ENCODE peak calls at places on chromosomes 1 and 21, in six cellular contexts. E, P, K, G, C and V are unnamed samples.

GRCh38 chr1:173249349-173249748 is 42.2 kb upstream of the TNFSF4 start:
- DNase-seq in G (no peak), E (no peak), C (no peak), K (no peak), P (no peak), V (no peak)

GRCh38 chr1:20379075-20379474 is 88.4 kb downstream of the VWA5B1 start:
- DNase-seq in E (no peak), C (no peak), K (no peak), P (no peak), G (no peak), V (no peak)

GRCh38 chr1:110087812-110088738 is 17.6 kb upstream of the ALX3 start:
- DNase-seq in K (no peak), E (peak; percentile 78), G (peak; percentile 84), P (peak; percentile 47), C (peak; percentile 54), V (peak; percentile 86)

GRCh38 chr1:219945795-219946194 is 17.4 kb upstream of the SLC30A10 start:
- DNase-seq in G (no peak), P (peak; percentile 47), E (no peak), K (no peak), C (no peak), V (no peak)

GRCh38 chr1:61326713-61327112 is 244.4 kb downstream of the NFIA start:
- DNase-seq in G (no peak), C (no peak), K (no peak), P (no peak), E (no peak), V (no peak)

GRCh38 chr21:34745557-34746255 is 76.9 kb downstream of the CLIC6 start:
- DNase-seq in C (peak; percentile 90), K (peak; percentile 26), P (peak; percentile 79), E (peak; percentile 70), G (peak; percentile 76), V (peak; percentile 87)

GRCh38 chr1:87140831-87141540 is 187.7 kb upstream of the LMO4 start:
- DNase-seq in P (no peak), C (no peak), G (no peak), K (no peak), E (no peak), V (no peak)

GRCh38 chr1:8603220-8603616 is 214.2 kb downstream of the RERE start:
- DNase-seq in E (no peak), K (no peak), G (no peak), C (no peak), P (no peak), V (no peak)

GRCh38 chr1:32877211-32878110 is 6.7 kb upstream of the FNDC5 start:
- DNase-seq in K (no peak), C (no peak), G (peak; percentile 53), P (no peak), E (no peak), V (no peak)

GRCh38 chr21:35268817-35269216 is 219.7 kb upstream of the RUNX1 start:
- DNase-seq in G (no peak), C (no peak), E (no peak), P (no peak), K (no peak), V (no peak)

GRCh38 chr1:153790996-153791855 is 16.0 kb downstream of the SLC27A3 start:
- DNase-seq in K (peak; percentile 95), C (no peak), G (no peak), P (peak; percentile 92), E (no peak), V (no peak)

GRCh38 chr1:35531368-35531767 is 25.8 kb downstream of the KIAA0319L start:
- DNase-seq in P (no peak), E (no peak), G (no peak), K (no peak), C (no peak), V (no peak)

GRCh38 chr1:22258696-22259095 is 115.8 kb upstream of the WNT4 start:
- DNase-seq in C (no peak), E (no peak), K (no peak), P (no peak), G (no peak), V (no peak)

GRCh38 chr1:53765656-53766055 is 26.7 kb upstream of the GLIS1 start:
- DNase-seq in P (no peak), K (no peak), C (no peak), G (no peak), E (no peak), V (no peak)

GRCh38 chr1:168092151-168092550 is 44.6 kb downstream of the GPR161 start:
- DNase-seq in P (no peak), C (no peak), G (no peak), K (no peak), E (peak; percentile 34), V (no peak)

DNA sequence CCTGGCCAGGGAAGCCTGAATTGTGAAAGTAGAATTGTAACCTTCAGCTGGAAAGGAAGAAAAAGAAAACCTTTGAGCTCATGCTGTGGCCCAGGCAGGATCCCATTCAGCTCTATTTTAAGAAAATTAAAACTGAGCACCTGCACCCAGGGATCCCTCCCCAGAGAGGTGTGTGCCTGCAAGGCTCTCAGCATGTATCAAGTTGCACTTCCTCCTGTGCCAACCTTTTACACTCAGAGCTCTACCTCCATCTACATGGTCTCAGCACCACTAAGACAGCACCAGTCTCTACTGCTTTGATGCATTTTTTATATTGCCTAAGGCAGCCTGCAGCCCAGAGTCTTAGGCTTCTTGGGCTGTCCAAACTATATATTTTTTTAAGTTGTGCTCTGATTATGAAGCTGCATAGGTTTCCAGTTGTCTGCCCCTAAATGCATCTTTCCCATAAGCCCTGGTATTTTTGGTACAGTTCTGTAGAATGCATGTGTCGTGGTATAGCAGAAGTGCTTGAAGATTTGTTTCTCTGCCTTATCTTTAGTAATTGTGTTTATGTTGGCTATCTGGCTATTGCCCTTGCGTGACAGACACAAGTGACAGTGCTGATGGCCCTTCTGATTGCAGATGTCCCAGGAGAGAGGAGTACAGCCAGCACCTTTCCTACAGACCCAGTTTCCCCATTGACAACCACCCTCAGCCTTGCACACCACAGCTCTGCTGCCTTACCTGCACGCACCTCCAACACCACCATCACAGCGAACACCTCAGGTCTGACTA is 63.1 kb downstream of the PTPRC start:
- DNase-seq in G (peak; percentile 11), C (no peak), E (no peak), P (no peak), K (no peak), V (no peak)
- TF ChIP-seq GABPA in G (no peak), C (no peak), E (no peak), P (no peak), K (no peak), V (no peak)

GRCh38 chr1:159146996-159147395 is 24.4 kb upstream of the CADM3 start:
- DNase-seq in E (no peak), C (no peak), K (no peak), G (no peak), P (no peak), V (no peak)
- TF ChIP-seq GABPA in E (no peak), C (no peak), K (no peak), G (no peak), P (no peak), V (no peak)

DNA sequence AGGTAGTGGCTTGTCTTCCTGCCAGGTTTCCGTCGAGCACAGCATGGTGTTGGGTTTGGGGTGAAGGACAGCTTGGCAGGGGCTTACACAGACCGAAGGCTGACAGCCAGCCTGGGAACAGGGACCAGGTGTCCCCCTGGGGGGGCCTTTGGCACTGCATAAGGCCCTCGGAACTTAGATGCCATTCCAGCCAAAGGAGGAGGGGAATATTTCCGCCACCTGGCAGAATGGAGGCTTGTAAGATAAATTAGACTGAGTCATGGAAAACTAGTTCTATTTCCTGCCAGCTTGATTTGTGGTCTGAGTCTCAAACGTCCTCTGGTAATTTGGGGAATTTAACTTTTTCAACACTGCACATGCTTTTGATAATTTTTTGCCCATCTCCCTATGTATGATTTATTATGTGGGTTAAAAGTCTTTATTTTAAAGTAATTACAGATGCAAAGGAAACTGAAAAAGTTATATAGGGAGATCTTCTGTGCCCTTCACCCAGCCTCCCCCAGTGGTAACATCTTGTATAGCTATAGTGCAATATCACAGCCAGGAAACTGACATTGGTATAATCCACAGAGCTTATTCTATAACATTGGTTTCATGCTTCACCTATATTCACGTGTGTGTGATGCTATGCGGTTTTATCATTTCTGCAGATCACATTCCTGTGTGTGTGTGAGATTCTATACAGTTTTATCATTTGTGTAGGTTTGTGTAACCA is 11.5 kb upstream of the TMEM51 start:
- DNase-seq in C (no peak), E (no peak), P (no peak), G (no peak), K (no peak), V (no peak)
- TF ChIP-seq GABPA in C (no peak), E (no peak), P (no peak), G (no peak), K (no peak), V (peak; percentile 22)

GRCh38 chr1:52367272-52367671 is 1.3 kb upstream of the CC2D1B start:
- DNase-seq in E (no peak), P (no peak), G (no peak), C (no peak), K (no peak), V (no peak)

GRCh38 chr1:52364235-52364839 is 1.7 kb downstream of the CC2D1B start:
- DNase-seq in P (no peak), C (no peak), E (no peak), K (no peak), G (peak; percentile 21), V (peak; percentile 33)

GRCh38 chr1:52366517-52366827 is 467 bp upstream of the CC2D1B start:
- DNase-seq in G (no peak), E (no peak), C (no peak), K (no peak), P (no peak), V (no peak)

GRCh38 chr1:52365746-52366516 is at the start of gene CC2D1B:
- DNase-seq in C (peak; percentile 95), P (peak; percentile 99), E (peak; percentile 100), K (peak; percentile 94), G (peak; percentile 100), V (peak; percentile 100)

DNA sequence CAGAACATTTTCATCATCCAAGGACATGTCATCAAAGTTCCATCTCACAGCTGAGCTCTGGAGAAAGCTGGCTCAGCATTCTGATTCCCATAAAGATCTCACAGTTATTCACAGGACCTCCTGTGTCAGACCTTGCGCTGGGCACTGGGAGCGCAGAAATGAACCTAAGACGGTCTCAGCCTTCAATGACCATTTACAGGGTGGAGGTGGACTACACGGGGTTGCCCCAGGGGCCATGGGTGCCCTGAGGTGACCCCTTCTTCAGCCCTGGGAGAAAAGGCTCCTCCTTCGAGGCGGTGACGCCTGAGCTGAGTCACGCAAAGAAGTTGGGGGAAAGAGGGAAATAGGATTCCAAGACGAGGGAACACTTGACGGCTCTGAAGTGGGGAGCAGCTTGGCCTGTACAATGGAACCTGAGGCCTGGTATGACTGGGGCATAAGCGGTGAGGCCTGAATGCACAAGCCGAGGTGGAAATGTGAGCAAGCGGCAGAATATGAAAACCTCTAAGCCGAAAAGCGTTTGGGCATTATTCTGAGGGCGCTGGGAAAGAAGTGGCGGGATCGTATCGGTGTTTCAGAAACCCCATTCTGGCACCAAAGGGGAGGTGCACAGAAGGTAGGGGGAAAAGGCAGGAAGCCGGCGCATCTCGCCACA is 787 bp downstream of the CC2D1B start:
- DNase-seq in K (no peak), E (peak; percentile 58), C (no peak), G (peak; percentile 48), P (peak; percentile 29), V (peak; percentile 78)
- TF ChIP-seq GABPA in K (no peak), E (no peak), C (no peak), G (no peak), P (no peak), V (no peak)

GRCh38 chr1:245160976-245161375 is 6.2 kb downstream of the KIF26B start:
- DNase-seq in E (no peak), G (no peak), P (no peak), K (no peak), C (no peak), V (no peak)
- TF ChIP-seq GABPA in E (no peak), G (no peak), P (no peak), K (no peak), C (no peak), V (no peak)